ENCODE peak calls at places on chromosomes 11 and 22, in five cellular contexts. F is GM19239; V is body of pancreas; E is tibial artery; S is stimulated activated CD4-positive, alpha-beta T cell treated with anti-CD3 and anti-CD28 coated beads, Interleukin-2, amount 100 ng/mL, for 24 hours. R is an unnamed sample.

GRCh38 chr22:28930357-28931007 is 47.1 kb downstream of the ZNRF3 start:
- DNase-seq in F (no peak), E (no peak), V (no peak), S (no peak), R (no peak)

GRCh38 chr11:34495724-34496377 is 17.7 kb downstream of the ELF5 start:
- DNase-seq in E (no peak), V (no peak), F (no peak), S (no peak), R (no peak)

GRCh38 chr11:43573233-43573632 is 107.3 kb upstream of the HSD17B12 start:
- DNase-seq in E (no peak), V (no peak), S (no peak), F (no peak), R (no peak)

GRCh38 chr22:30887418-30887817 is 81.2 kb downstream of the MORC2 start:
- DNase-seq in F (no peak), E (peak; percentile 43), S (no peak), V (no peak), R (no peak)

GRCh38 chr11:32838505-32839274 is 9.0 kb downstream of the PRRG4 start:
- DNase-seq in S (no peak), E (no peak), F (no peak), V (no peak), R (no peak)

GRCh38 chr11:131748146-131749050 is 378.0 kb downstream of the NTM start:
- DNase-seq in S (peak; percentile 22), E (peak; percentile 75), F (peak; percentile 28), V (peak; percentile 58), R (no peak)

GRCh38 chr11:133955091-133955846 is 1.5 kb downstream of the IGSF9B start:
- DNase-seq in V (no peak), F (no peak), E (peak; percentile 94), S (peak; percentile 40), R (no peak)

GRCh38 chr11:45850446-45850845 is 3.2 kb downstream of the CRY2 start:
- DNase-seq in S (no peak), E (peak; percentile 21), F (no peak), V (no peak), R (no peak)

GRCh38 chr22:37742374-37743092 is 45.7 kb downstream of the TRIOBP start:
- DNase-seq in F (no peak), E (no peak), V (no peak), S (no peak), R (no peak)

GRCh38 chr11:35671396-35672127 is 9.0 kb downstream of the TRIM44 start:
- DNase-seq in E (no peak), S (no peak), V (no peak), F (no peak), R (no peak)

R was measured in GM12878.